ENCODE peak calls at places on chromosome 1, in ten cellular contexts. C is fibroblast of lung; W is cardiac muscle cell; P is CD8-positive, alpha-beta T cell; N is heart left ventricle; Z is breast epithelium; F is spleen; X is prostate gland; T is heart right ventricle; U is IMR-90. J is an unnamed sample. For H3K4me1 and H3K9me3, the result is how much of the 10 kb centered on the place peaks cover.

GRCh38 chr1:1777950-1778826 is at the start of gene NADK:
- DNase-seq in Z (no peak), U (peak), P (peak), C (peak), N (peak), X (peak), F (peak), W (peak), T (peak), J (peak)

GRCh38 chr1:215569987-215570824 is 3.1 kb downstream of the KCTD3 start:
- DNase-seq in P (no peak), N (no peak), C (peak), Z (no peak), W (no peak), X (no peak), F (no peak), T (no peak), U (peak), J (no peak)

GRCh38 chr1:199684686-199685273 is 342.7 kb upstream of the NR5A2 start:
- DNase-seq in U (peak), P (peak), F (no peak), C (peak), Z (no peak), N (no peak), X (peak), W (peak), T (no peak), J (peak)

GRCh38 chr1:26295194-26296138 is 11.0 kb downstream of the UBXN11 start:
- DNase-seq in F (peak), W (no peak), T (no peak), U (no peak), N (no peak), Z (no peak), C (no peak), X (no peak), P (no peak), J (no peak)

GRCh38 chr1:160082926-160083325 is 1.6 kb downstream of the KCNJ9 start:
- DNase-seq in Z (no peak), U (no peak), X (no peak), N (no peak), C (no peak), W (no peak), T (no peak), F (peak), P (no peak), J (no peak)

GRCh38 chr1:58899581-58900271 is 115.9 kb upstream of the JUN start:
- DNase-seq in C (no peak), F (no peak), P (no peak), N (no peak), U (no peak), Z (no peak), X (no peak), W (no peak), T (no peak), J (no peak)

GRCh38 chr1:204493882-204494280 is 724 bp downstream of the PIK3C2B start:
- DNase-seq in C (peak), X (peak), N (peak), Z (no peak), U (peak), P (peak), F (peak), T (peak), W (peak), J (peak)

GRCh38 chr1:180527270-180527669 is 24.9 kb upstream of the ACBD6 start:
- DNase-seq in X (no peak), C (peak), U (peak), P (no peak), W (no peak), N (no peak), T (no peak), F (no peak), Z (no peak), J (no peak)

GRCh38 chr1:109371271-109371739 is 26.4 kb downstream of the SORT1 start:
- DNase-seq in X (peak), F (no peak), N (no peak), Z (no peak), C (peak), W (no peak), T (no peak), P (no peak), U (peak), J (no peak)

GRCh38 chr1:172662464-172663109 is 3.7 kb downstream of the FASLG start:
- DNase-seq in W (no peak), F (peak), C (peak), P (peak), T (peak), N (no peak), U (peak), X (peak), Z (no peak), J (no peak)

GRCh38 chr1:61585714-61586113 is 139.2 kb downstream of the TM2D1 start:
- DNase-seq in U (no peak), C (no peak), P (no peak), T (no peak), F (no peak), N (no peak), Z (no peak), W (no peak), X (peak), J (no peak)

GRCh38 chr1:24526940-24527542 is 24.4 kb downstream of the RCAN3 start:
- DNase-seq in W (no peak), N (no peak), T (no peak), P (peak), C (no peak), F (no peak), X (no peak), U (peak), Z (no peak), J (peak)

GRCh38 chr1:175191654-175192053 is 922 bp downstream of the KIAA0040 start:
- DNase-seq in U (no peak), P (no peak), X (peak), F (no peak), W (no peak), T (no peak), C (no peak), Z (no peak), N (no peak), J (no peak)

GRCh38 chr1:173126421-173126820 is 75.7 kb upstream of the TNFSF18 start:
- DNase-seq in U (peak), N (no peak), Z (no peak), T (no peak), C (no peak), X (no peak), W (no peak), P (no peak), F (no peak), J (no peak)

GRCh38 chr1:58290685-58291372 is 255.7 kb downstream of the OMA1 start:
- DNase-seq in W (peak), P (no peak), N (peak), T (no peak), Z (no peak), C (peak), F (no peak), X (peak), U (peak), J (peak)

GRCh38 chr1:118963456-118964430 is 24.4 kb downstream of the TBX15 start:
- DNase-seq in P (no peak), N (no peak), Z (no peak), T (no peak), X (no peak), U (peak), F (no peak), C (peak), W (no peak), J (no peak)

GRCh38 chr1:3001471-3002348 is 19.6 kb upstream of the ACTRT2 start:
- DNase-seq in U (no peak), N (no peak), F (peak), C (no peak), T (no peak), Z (peak), X (no peak), P (no peak), W (no peak), J (no peak)

GRCh38 chr1:180231506-180232420 is 1.7 kb downstream of the LHX4 start:
- DNase-seq in C (peak), P (no peak), Z (no peak), N (no peak), W (peak), X (no peak), U (peak), F (no peak), T (no peak), J (peak)

GRCh38 chr1:32702599-32703478 is at the start of gene SYNC:
- DNase-seq in T (peak), P (no peak), Z (no peak), U (peak), N (peak), X (no peak), W (peak), F (peak), C (peak), J (peak)

GRCh38 chr1:246782120-246782900 is 58.1 kb downstream of the SCCPDH start:
- DNase-seq in X (no peak), U (peak), T (peak), C (peak), F (no peak), W (no peak), Z (no peak), P (no peak), N (peak), J (no peak)

GRCh38 chr1:177334276-177334675 is 163.5 kb downstream of the BRINP2 start:
- DNase-seq in C (peak), U (no peak), P (no peak), F (no peak), N (no peak), W (peak), X (no peak), T (no peak), Z (no peak), J (no peak)

GRCh38 chr1:176785046-176785445 is 322.1 kb downstream of the PAPPA2 start:
- DNase-seq in F (no peak), N (no peak), T (no peak), Z (no peak), W (no peak), P (no peak), U (no peak), X (no peak), C (no peak), J (no peak)

GRCh38 chr1:79633456-79633855 is 626.9 kb upstream of the ADGRL4 start:
- DNase-seq in Z (no peak), C (peak), P (no peak), N (no peak), U (peak), F (no peak), W (no peak), T (no peak), X (no peak), J (no peak)

GRCh38 chr1:175201061-175201508 is 8.5 kb upstream of the KIAA0040 start:
- DNase-seq in U (peak), N (peak), C (peak), W (no peak), X (no peak), T (peak), F (no peak), Z (no peak), P (no peak), J (no peak)

GRCh38 chr1:4515727-4516289 is 138.6 kb upstream of the AJAP1 start:
- DNase-seq in T (no peak), U (no peak), F (no peak), P (no peak), Z (no peak), W (no peak), X (no peak), C (no peak), N (peak), J (no peak)

GRCh38 chr1:223022641-223023473 is 120.2 kb downstream of the TLR5 start:
- DNase-seq in F (no peak), U (no peak), N (peak), C (no peak), X (no peak), Z (no peak), P (no peak), W (no peak), T (peak), J (peak)

GRCh38 chr1:1361982-1362423 is 3.6 kb upstream of the MXRA8 start:
- DNase-seq in C (peak), X (no peak), N (peak), P (no peak), T (peak), Z (peak), U (peak), F (peak), W (peak), J (no peak)

GRCh38 chr1:32886012-32886827 is at the start of gene HPCA:
- DNase-seq in X (no peak), Z (peak), N (peak), U (peak), W (peak), T (peak), P (peak), F (no peak), C (peak), J (peak)

GRCh38 chr1:25042876-25043580 is 113.0 kb upstream of the RUNX3 start:
- DNase-seq in N (no peak), F (no peak), W (no peak), T (no peak), X (no peak), Z (no peak), C (no peak), U (no peak), P (no peak), J (no peak)

GRCh38 chr1:226783202-226783601 is 44.1 kb upstream of the ITPKB start:
- DNase-seq in N (no peak), F (no peak), W (no peak), T (no peak), P (no peak), U (no peak), X (no peak), Z (no peak), C (peak), J (no peak)

GRCh38 chr1:8381618-8382017 is 63.7 kb downstream of the SLC45A1 start:
- DNase-seq in W (no peak), T (no peak), F (no peak), Z (no peak), C (no peak), P (no peak), X (no peak), N (no peak), U (no peak), J (no peak)

GRCh38 chr1:222335586-222335985 is 212.3 kb downstream of the HHIPL2 start:
- DNase-seq in U (peak), T (no peak), P (no peak), C (peak), N (no peak), W (no peak), X (no peak), F (no peak), Z (no peak), J (no peak)

GRCh38 chr1:22417466-22417865 is 34.2 kb upstream of the ZBTB40 start:
- DNase-seq in F (no peak), Z (no peak), U (no peak), W (no peak), C (no peak), T (no peak), P (no peak), X (no peak), N (no peak), J (no peak)

GRCh38 chr1:44047131-44047530 is 15.9 kb upstream of the SLC6A9 start:
- DNase-seq in Z (no peak), U (no peak), P (no peak), X (no peak), N (no peak), T (no peak), C (peak), W (no peak), F (no peak), J (no peak)

GRCh38 chr1:188499690-188500089 is 1670.9 kb downstream of the PLA2G4A start:
- DNase-seq in X (no peak), C (peak), F (no peak), Z (no peak), T (no peak), N (no peak), U (peak), P (no peak), W (peak), J (no peak)

GRCh38 chr1:62209931-62210595 is 15.4 kb downstream of the L1TD1 start:
- DNase-seq in T (no peak), Z (no peak), X (no peak), U (no peak), F (no peak), P (no peak), W (no peak), C (no peak), N (no peak), J (no peak)

GRCh38 chr1:33641099-33641830 is 168.8 kb downstream of the ZSCAN20 start:
- DNase-seq in C (peak), T (no peak), P (no peak), U (peak), Z (no peak), F (no peak), W (peak), N (no peak), X (no peak), J (peak)

GRCh38 chr1:88801575-88802208 is 89.7 kb downstream of the GTF2B start:
- DNase-seq in Z (no peak), W (no peak), X (no peak), C (peak), F (no peak), N (no peak), T (no peak), P (no peak), U (peak), J (peak)

GRCh38 chr1:78627321-78627720 is 7.1 kb downstream of the IFI44L start:
- DNase-seq in F (no peak), T (no peak), N (no peak), X (no peak), U (peak), C (peak), W (no peak), Z (no peak), P (no peak), J (no peak)

GRCh38 chr1:78633209-78633608 is 13.0 kb downstream of the IFI44L start:
- DNase-seq in C (no peak), F (peak), N (no peak), U (no peak), T (no peak), Z (no peak), P (no peak), W (no peak), X (no peak), J (no peak)

DNA sequence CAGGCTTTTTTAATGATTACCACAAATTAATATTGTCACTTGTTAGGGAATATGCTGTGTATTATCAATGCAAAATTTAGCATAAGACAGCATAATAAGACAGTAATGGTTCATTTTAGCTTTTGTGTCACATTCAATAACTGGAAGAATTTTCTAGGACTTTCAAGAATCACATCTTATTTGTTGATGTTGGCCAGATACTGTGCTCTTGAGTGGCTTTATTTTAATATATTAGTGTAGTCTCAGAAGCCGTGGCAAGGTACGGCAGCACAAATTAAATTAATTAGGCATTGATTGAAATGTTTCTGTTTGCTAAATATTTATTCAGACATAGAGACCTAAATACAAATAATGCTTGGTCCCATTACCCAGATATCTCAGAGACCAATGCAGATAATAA is 10.4 kb downstream of the IFI44L start:
- DNase-seq in W (no peak), N (no peak), X (no peak), C (no peak), T (no peak), P (no peak), U (no peak), F (no peak), Z (no peak), J (no peak)
- H3K4me1 ChIP-seq in W (under half), N (under half), X (under half), C (under half), T (under half), P (under half), U (under half), F (under half), Z (under half), J (under half)

GRCh38 chr1:228060458-228061190 is 21.9 kb upstream of the ARF1 start:
- DNase-seq in X (no peak), N (peak), T (no peak), F (peak), U (no peak), P (no peak), W (no peak), C (peak), Z (peak), J (no peak)
- H3K4me3 ChIP-seq in X (no peak), N (no peak), T (no peak), F (peak), U (no peak), P (no peak), W (peak), C (peak), Z (peak), J (no peak)

DNA sequence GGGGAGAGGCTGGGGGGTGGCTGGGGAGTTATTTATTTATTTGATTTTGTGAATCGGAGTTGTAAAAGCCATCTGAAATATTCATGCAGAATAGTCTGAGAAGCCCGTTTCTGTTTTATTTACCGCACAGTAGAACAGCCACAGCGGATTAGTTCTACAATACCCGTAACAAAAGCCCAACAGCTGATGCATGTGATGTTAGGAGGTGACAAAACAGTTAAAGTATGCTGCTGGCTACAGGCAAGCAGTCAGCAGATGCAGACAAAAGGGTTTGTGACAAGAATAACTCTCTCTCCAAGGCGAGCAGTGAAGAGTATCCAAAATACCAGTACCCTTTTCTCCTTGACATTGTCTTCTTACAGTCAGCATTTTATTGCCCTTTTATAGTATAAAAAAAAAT is 42.0 kb downstream of the PROX1 start:
- DNase-seq in N (peak), T (no peak), W (peak), X (no peak), F (no peak), C (peak), U (no peak), P (no peak), Z (no peak), J (peak)
- H3K9me3 ChIP-seq in N (under half), T (under half), W (under half), X (under half), F (under half), C (under half), U (under half), P (under half), Z (under half), J (under half)

DNA sequence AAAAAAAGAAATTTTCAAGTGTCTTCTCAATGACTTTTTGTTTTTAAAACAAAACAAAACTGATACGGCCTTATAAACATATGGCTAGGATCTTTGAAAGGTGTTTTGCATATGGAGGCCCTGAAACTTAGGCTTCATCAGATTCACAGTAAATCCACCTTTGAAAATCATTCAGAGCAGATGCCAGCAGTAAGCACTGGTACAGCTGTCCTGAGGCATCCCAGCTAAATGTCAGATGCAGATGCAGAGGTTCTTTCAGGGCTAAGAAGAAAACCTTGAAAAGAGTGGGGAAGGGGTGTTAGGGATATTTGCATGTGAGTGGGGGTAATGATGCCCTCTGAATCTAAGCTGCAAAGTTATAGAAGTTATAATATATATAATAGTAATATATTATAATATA is 56.2 kb upstream of the GNG12 start:
- DNase-seq in N (no peak), X (no peak), T (no peak), C (no peak), W (no peak), P (no peak), F (no peak), Z (no peak), U (no peak), J (no peak)
- H3K4me1 ChIP-seq in N (under half), X (under half), T (under half), C (under half), W (under half), P (under half), F (under half), Z (under half), U (under half), J (under half)

GRCh38 chr1:19410393-19410792 is 74.9 kb downstream of the CAPZB start:
- DNase-seq in C (no peak), P (no peak), T (no peak), X (no peak), U (no peak), Z (no peak), N (no peak), W (no peak), F (no peak), J (no peak)

GRCh38 chr1:19406680-19407079 is 78.7 kb downstream of the CAPZB start:
- DNase-seq in T (no peak), X (no peak), C (no peak), Z (no peak), N (no peak), W (no peak), P (no peak), F (no peak), U (no peak), J (no peak)

GRCh38 chr1:19411612-19412011 is 73.7 kb downstream of the CAPZB start:
- DNase-seq in N (no peak), Z (no peak), W (no peak), T (no peak), X (no peak), P (no peak), C (no peak), U (no peak), F (no peak), J (no peak)

GRCh38 chr1:19407494-19408096 is 77.7 kb downstream of the CAPZB start:
- DNase-seq in X (no peak), T (no peak), C (no peak), Z (no peak), W (peak), U (no peak), N (no peak), F (no peak), P (no peak), J (no peak)

GRCh38 chr1:19409477-19410086 is 75.8 kb downstream of the CAPZB start:
- DNase-seq in W (no peak), U (no peak), N (no peak), P (no peak), F (no peak), Z (no peak), X (no peak), T (no peak), C (no peak), J (no peak)
- H3K4me3 ChIP-seq in W (no peak), U (no peak), N (no peak), P (no peak), F (no peak), Z (no peak), X (no peak), T (no peak), C (no peak), J (no peak)